ENCODE peak calls at places on chromosome 13, in six cellular contexts. H is HFFc6, D is cardiac muscle cell, L is body of pancreas, J is NB4, R is activated B cell treated with CpG ODN at 0.5 μM for 24 hours. I is an unnamed sample.

GRCh38 chr13:44191504-44192171 is 182.0 kb upstream of the SERP2 start:
- DNase-seq in D (peak; percentile 38), L (peak; percentile 61), J (peak; percentile 70), R (no peak), H (peak; percentile 61), I (peak; percentile 46)

GRCh38 chr13:114130708-114131580 is 1.5 kb downstream of the RASA3 start:
- DNase-seq in H (peak; percentile 96), J (peak; percentile 94), D (peak; percentile 57), R (peak; percentile 40), L (no peak), I (peak; percentile 56)

GRCh38 chr13:98105929-98106336 is 37.0 kb upstream of the FARP1 start:
- DNase-seq in R (no peak), H (peak; percentile 64), J (peak; percentile 36), L (no peak), D (no peak), I (no peak)

GRCh38 chr13:37173214-37173613 is 67.8 kb upstream of the CSNK1A1L start:
- DNase-seq in J (no peak), L (no peak), D (no peak), H (peak; percentile 81), R (no peak), I (no peak)

GRCh38 chr13:94636942-94637578 is 35.4 kb downstream of the GPR180 start:
- DNase-seq in L (no peak), H (no peak), R (no peak), D (no peak), J (no peak), I (no peak)

GRCh38 chr13:36192166-36192565 is 22.2 kb downstream of the SOHLH2 start:
- DNase-seq in L (no peak), J (no peak), R (no peak), H (no peak), D (no peak), I (no peak)

GRCh38 chr13:26168276-26168814 is 53.8 kb downstream of the RNF6 start:
- DNase-seq in H (peak; percentile 86), L (no peak), R (no peak), D (no peak), J (peak; percentile 16), I (no peak)

GRCh38 chr13:23254506-23254905 is 73.7 kb downstream of the SGCG start:
- DNase-seq in L (no peak), D (no peak), J (no peak), H (no peak), R (no peak), I (no peak)

GRCh38 chr13:34757441-34757840 is 184.6 kb upstream of the NBEA start:
- DNase-seq in H (no peak), R (no peak), J (no peak), D (no peak), L (no peak), I (no peak)

GRCh38 chr13:80131204-80131603 is 209.7 kb downstream of the SPRY2 start:
- DNase-seq in J (peak; percentile 69), H (peak; percentile 20), R (no peak), L (peak; percentile 60), D (peak; percentile 86), I (peak; percentile 54)

GRCh38 chr13:30978981-30979956 is 46.8 kb downstream of the TEX26 start:
- DNase-seq in J (peak; percentile 61), R (no peak), D (peak; percentile 76), H (no peak), L (peak; percentile 34), I (peak; percentile 80)

GRCh38 chr13:71786815-71787214 is 80.2 kb downstream of the DACH1 start:
- DNase-seq in R (no peak), H (no peak), L (no peak), D (no peak), J (no peak), I (no peak)

GRCh38 chr13:93714171-93714570 is 487.6 kb downstream of the GPC6 start:
- DNase-seq in H (peak; percentile 74), R (no peak), L (no peak), D (no peak), J (no peak), I (no peak)

GRCh38 chr13:92547256-92547655 is 679.4 kb upstream of the GPC6 start:
- DNase-seq in H (no peak), R (no peak), D (no peak), J (no peak), L (no peak), I (no peak)

GRCh38 chr13:98349731-98350305 is 172.7 kb upstream of the RNF113B start:
- DNase-seq in J (peak; percentile 22), L (peak; percentile 25), R (no peak), H (no peak), D (peak; percentile 57), I (peak; percentile 43)

GRCh38 chr13:113113846-113114271 is 8.3 kb downstream of the F7 start:
- DNase-seq in H (no peak), D (no peak), R (no peak), J (no peak), L (peak; percentile 4), I (no peak)

GRCh38 chr13:95553614-95554385 is 1.3 kb downstream of the CLDN10 start:
- DNase-seq in L (peak; percentile 73), R (no peak), H (no peak), J (no peak), D (peak; percentile 34), I (peak; percentile 23)

GRCh38 chr13:32261567-32261966 is 53.6 kb downstream of the ZAR1L start:
- DNase-seq in D (peak; percentile 26), H (peak; percentile 80), L (no peak), R (no peak), J (no peak), I (no peak)

GRCh38 chr13:112897956-112898785 is 70.8 kb upstream of the MCF2L start:
- DNase-seq in D (no peak), R (no peak), H (no peak), L (no peak), J (no peak), I (no peak)

GRCh38 chr13:113903361-113903760 is 39.5 kb upstream of the GAS6 start:
- DNase-seq in L (peak; percentile 6), R (no peak), D (no peak), H (peak; percentile 60), J (no peak), I (no peak)

GRCh38 chr13:111414341-111414740 is 93.9 kb downstream of the TEX29 start:
- DNase-seq in J (no peak), L (no peak), R (no peak), D (no peak), H (no peak), I (no peak)

GRCh38 chr13:80975903-80976302 is 635.0 kb upstream of the SPRY2 start:
- DNase-seq in R (no peak), J (no peak), D (no peak), H (no peak), L (no peak), I (no peak)

GRCh38 chr13:51202477-51203046 is 19.6 kb upstream of the FAM124A start:
- DNase-seq in R (no peak), D (no peak), J (no peak), L (no peak), H (no peak), I (no peak)

GRCh38 chr13:51336746-51337145 is 2.7 kb upstream of the SERPINE3 start:
- DNase-seq in J (no peak), L (peak; percentile 57), H (no peak), R (no peak), D (no peak), I (no peak)

GRCh38 chr13:46751811-46752635 is 44.9 kb downstream of the ESD start:
- DNase-seq in D (no peak), J (peak; percentile 87), R (no peak), L (no peak), H (peak; percentile 15), I (no peak)

GRCh38 chr13:39397866-39398265 is 205.1 kb downstream of the LHFPL6 start:
- DNase-seq in D (no peak), R (no peak), L (no peak), J (no peak), H (no peak), I (no peak)

DNA sequence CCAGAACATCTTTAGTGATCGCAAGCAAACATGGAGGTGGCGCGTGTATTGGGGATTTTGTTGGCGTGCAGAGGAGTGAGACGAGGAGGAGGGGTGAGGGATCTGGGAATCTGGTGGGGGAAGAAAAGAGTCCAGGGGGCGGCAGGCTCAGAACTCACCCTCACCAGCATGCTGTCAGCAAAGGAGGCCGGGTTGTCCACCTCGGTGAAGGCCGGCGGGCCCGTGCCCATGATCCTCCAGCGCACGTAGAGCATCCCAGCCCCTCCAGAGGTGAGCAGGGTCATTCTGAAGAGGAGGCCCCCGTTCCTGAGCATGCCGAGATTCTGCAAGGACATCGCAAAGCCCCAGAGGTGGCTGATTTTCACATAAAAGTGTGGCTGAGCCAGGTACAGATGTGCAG is 37.2 kb downstream of the TMTC4 start:
- DNase-seq in H (no peak), L (no peak), R (no peak), D (no peak), J (no peak), I (no peak)
- TF ChIP-seq CTCF in H (no peak), L (no peak), R (no peak), D (no peak), J (no peak), I (no peak)

GRCh38 chr13:45194081-45194939 is 6.5 kb downstream of the KCTD4 start:
- DNase-seq in D (no peak), J (no peak), R (no peak), H (no peak), L (peak; percentile 18), I (peak; percentile 26)
- TF ChIP-seq CTCF in D (peak; percentile 73), J (no peak), R (no peak), H (peak; percentile 42), L (peak; percentile 35), I (no peak)

GRCh38 chr13:48728876-48729275 is 75.1 kb downstream of the CYSLTR2 start:
- DNase-seq in D (no peak), R (no peak), H (no peak), L (no peak), J (no peak), I (no peak)

GRCh38 chr13:48733739-48734329 is 80.1 kb downstream of the CYSLTR2 start:
- DNase-seq in J (peak; percentile 28), L (no peak), D (no peak), R (no peak), H (no peak), I (no peak)

GRCh38 chr13:48730971-48731658 is 77.4 kb downstream of the CYSLTR2 start:
- DNase-seq in J (peak; percentile 14), D (no peak), R (no peak), L (no peak), H (no peak), I (no peak)

GRCh38 chr13:48728226-48728625 is 74.5 kb downstream of the CYSLTR2 start:
- DNase-seq in L (no peak), J (no peak), H (no peak), R (no peak), D (no peak), I (no peak)

DNA sequence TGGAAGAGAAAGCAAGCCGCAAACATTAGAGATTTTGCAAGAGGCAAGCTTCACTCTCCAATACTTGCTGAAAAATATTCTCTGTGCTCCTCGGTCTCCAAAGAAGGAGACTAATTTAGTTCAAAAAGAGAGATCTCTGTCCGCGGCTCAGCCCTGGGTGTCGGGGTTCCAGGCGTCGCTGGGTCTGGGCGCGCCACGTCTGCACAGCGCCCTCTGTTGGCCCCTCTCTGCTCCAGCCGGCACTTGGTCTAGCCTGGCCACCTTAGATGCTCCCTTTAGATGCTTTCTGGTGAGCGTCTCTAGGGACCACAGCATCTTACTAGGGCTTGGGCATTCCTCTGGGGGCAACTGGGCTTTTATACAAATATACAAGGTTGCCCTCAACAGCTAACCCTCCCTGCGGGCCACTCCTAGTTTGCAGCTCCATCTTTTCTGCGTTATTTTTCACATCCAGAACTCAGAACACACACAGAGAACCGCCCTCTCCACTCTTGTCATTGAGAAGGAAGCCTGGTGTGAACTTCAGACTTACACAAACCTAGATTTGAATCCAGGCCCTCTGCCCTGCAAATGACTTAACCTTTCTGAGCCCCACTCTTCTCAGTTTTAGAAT is 78.3 kb downstream of the CYSLTR2 start:
- DNase-seq in J (peak; percentile 78), H (no peak), L (peak; percentile 65), D (peak; percentile 42), R (peak; percentile 25), I (peak; percentile 58)
- TF ChIP-seq CTCF in J (peak; percentile 89), H (peak; percentile 77), L (peak; percentile 54), D (peak; percentile 70), R (no peak), I (peak; percentile 75)

GRCh38 chr13:110108348-110109139 is 198.4 kb downstream of the COL4A1 start:
- DNase-seq in H (peak; percentile 83), D (peak; percentile 81), J (peak; percentile 91), L (peak; percentile 64), R (no peak), I (peak; percentile 77)
- TF ChIP-seq CTCF in H (peak; percentile 80), D (peak; percentile 91), J (peak; percentile 73), L (peak; percentile 85), R (no peak), I (no peak)